ENCODE peak calls at places on chromosomes 1 and 21, in four cellular contexts. F is skeletal muscle cell, R is astrocyte of the spinal cord, J is choroid plexus epithelial cell. Y is an unnamed sample.

GRCh38 chr1:212671342-212672031 is 28.2 kb downstream of the BATF3 start:
- DNase-seq in F (peak), R (peak), J (peak), Y (peak)

GRCh38 chr1:65791860-65792670 is 630 bp upstream of the PDE4B start:
- DNase-seq in R (peak), F (no peak), J (peak), Y (peak)

GRCh38 chr1:148263906-148264255 is 111.8 kb upstream of the NBPF11 start:
- DNase-seq in F (no peak), R (no peak), J (no peak), Y (no peak)

GRCh38 chr1:184801503-184801902 is 46.8 kb upstream of the EDEM3 start:
- DNase-seq in F (peak), R (peak), J (peak), Y (no peak)

GRCh38 chr1:59415876-59416275 is 119.0 kb downstream of the FGGY start:
- DNase-seq in F (no peak), R (peak), J (no peak), Y (no peak)

GRCh38 chr1:226424228-226425003 is 16.5 kb upstream of the PARP1 start:
- DNase-seq in F (no peak), J (peak), R (peak), Y (no peak)

GRCh38 chr1:162251102-162251501 is 125.6 kb downstream of the SPATA46 start:
- DNase-seq in J (no peak), F (no peak), R (no peak), Y (no peak)

GRCh38 chr1:165434264-165434663 is 10.7 kb downstream of the RXRG start:
- DNase-seq in F (no peak), R (no peak), J (no peak), Y (no peak)

GRCh38 chr1:165444897-165445370 is at the start of gene RXRG:
- DNase-seq in F (no peak), R (peak), J (no peak), Y (peak)

GRCh38 chr1:54275349-54275748 is 75.4 kb downstream of the MRPL37 start:
- DNase-seq in R (peak), J (no peak), F (no peak), Y (no peak)

GRCh38 chr1:233289676-233290075 is 5.8 kb downstream of the PCNX2 start:
- DNase-seq in J (no peak), R (no peak), F (no peak), Y (no peak)

GRCh38 chr1:63547621-63548294 is 24.4 kb downstream of the EFCAB7 start:
- DNase-seq in J (peak), R (no peak), F (peak), Y (no peak)

GRCh38 chr1:40840526-40841323 is 21.4 kb downstream of the CITED4 start:
- DNase-seq in J (no peak), R (no peak), F (no peak), Y (no peak)

GRCh38 chr1:220874201-220874655 is 5.0 kb upstream of the HLX start:
- DNase-seq in J (peak), F (no peak), R (peak), Y (peak)

GRCh38 chr1:201125805-201126204 is 1.2 kb downstream of the ASCL5 start:
- DNase-seq in R (no peak), J (no peak), F (no peak), Y (no peak)

GRCh38 chr1:19432943-19433609 is 52.3 kb downstream of the CAPZB start:
- DNase-seq in F (peak), J (no peak), R (no peak), Y (no peak)

GRCh38 chr21:43206231-43207042 is 37.6 kb downstream of the CRYAA start:
- DNase-seq in F (no peak), J (no peak), R (no peak), Y (no peak)

GRCh38 chr1:64515427-64515826 is 45.5 kb downstream of the CACHD1 start:
- DNase-seq in R (peak), F (peak), J (peak), Y (no peak)

GRCh38 chr1:215273838-215274516 is 191.4 kb downstream of the KCNK2 start:
- DNase-seq in R (peak), F (peak), J (peak), Y (no peak)

GRCh38 chr1:85202092-85202863 is 1.5 kb upstream of the SYDE2 start:
- DNase-seq in F (no peak), R (peak), J (peak), Y (no peak)

GRCh38 chr1:154351363-154352068 is 26.2 kb downstream of the ATP8B2 start:
- DNase-seq in J (no peak), F (no peak), R (no peak), Y (no peak)

GRCh38 chr1:21633992-21634475 is 35.1 kb downstream of the RAP1GAP start:
- DNase-seq in R (no peak), F (no peak), J (no peak), Y (no peak)

GRCh38 chr1:167434306-167434705 is 84.0 kb downstream of the CD247 start:
- DNase-seq in J (no peak), F (no peak), R (no peak), Y (no peak)

GRCh38 chr1:59295603-59296002 is 1.3 kb upstream of the FGGY start:
- DNase-seq in F (no peak), R (no peak), J (no peak), Y (no peak)

GRCh38 chr1:233897325-233898162 is 6.9 kb upstream of the SLC35F3 start:
- DNase-seq in F (no peak), R (no peak), J (no peak), Y (no peak)

GRCh38 chr1:165162671-165163241 is 193.8 kb downstream of the LMX1A start:
- DNase-seq in J (peak), F (no peak), R (no peak), Y (peak)

DNA sequence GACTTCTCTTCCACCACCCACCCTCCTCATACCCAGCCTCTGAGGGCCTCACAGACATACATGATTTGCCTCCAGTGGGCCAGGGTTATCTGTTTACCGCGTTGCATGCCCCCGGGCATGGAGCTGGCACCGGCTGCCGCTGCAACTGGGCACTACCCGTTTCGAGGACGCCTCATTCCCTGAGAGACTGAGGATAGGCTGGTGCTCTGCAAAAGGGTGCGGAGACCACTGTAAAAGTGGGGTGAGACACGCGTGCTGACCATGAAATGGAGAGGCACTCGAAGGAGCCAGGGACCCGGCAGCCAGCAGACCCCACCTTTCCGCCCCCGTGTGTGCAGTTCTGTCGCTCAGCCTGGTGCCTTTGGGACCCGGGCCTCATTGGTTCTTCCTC is 20.6 kb downstream of the TP73 start:
- DNase-seq in R (no peak), J (no peak), F (no peak), Y (no peak)
- H3K4me3 ChIP-seq in R (no peak), J (no peak), F (no peak), Y (no peak)

DNA sequence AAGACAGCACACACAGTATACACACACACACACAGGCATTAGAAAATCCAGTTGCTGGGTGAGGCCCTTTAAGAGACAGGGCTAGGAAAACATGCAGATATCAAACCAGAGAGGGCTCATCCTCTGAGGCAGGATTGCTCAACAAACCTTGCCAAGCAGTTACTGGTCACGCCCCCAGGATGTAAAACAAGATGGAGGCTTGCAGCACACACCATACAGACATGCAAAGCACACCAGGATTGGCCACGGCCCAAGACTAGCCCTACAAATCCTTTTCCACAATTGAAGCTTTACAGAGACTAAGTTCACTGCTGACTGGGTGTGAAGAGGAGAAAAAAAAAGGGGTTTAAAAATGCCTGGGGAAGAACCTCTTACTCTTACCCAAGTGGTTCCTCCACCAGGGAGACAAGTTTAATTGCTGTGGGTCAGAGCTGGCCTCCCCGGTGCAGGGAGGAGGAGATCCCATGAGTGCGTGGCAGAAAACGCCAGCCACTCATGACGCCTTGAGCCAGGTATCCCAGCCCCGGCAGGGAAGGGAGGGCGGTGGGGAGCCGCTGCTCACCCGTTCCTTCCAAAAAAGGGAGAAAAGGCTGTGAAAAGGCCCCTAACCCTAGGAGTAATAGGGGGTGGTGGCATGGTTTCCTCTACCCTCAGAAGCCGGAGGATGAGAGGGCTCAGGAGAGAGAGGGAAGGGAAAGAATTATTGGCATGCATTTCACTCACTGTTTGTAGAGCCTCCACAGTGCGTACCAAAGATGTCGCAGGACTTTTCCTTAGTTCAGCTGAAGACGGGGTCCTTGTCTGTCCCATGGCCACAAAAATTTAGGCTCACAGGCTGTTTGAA is 594.6 kb upstream of the ZP4 start:
- DNase-seq in J (peak), R (peak), F (peak), Y (peak)
- H3K4me3 ChIP-seq in J (peak), R (peak), F (peak), Y (no peak)

GRCh38 chr1:6447818-6448748 is 17.9 kb downstream of the TNFRSF25 start:
- DNase-seq in R (no peak), J (no peak), F (no peak), Y (no peak)

GRCh38 chr1:6445062-6445763 is 20.6 kb downstream of the ESPN start:
- DNase-seq in F (no peak), R (no peak), J (peak), Y (peak)

GRCh38 chr1:6444377-6444776 is 19.8 kb downstream of the ESPN start:
- DNase-seq in J (no peak), F (no peak), R (no peak), Y (no peak)

GRCh38 chr1:6447016-6447817 is 18.8 kb downstream of the TNFRSF25 start:
- DNase-seq in J (no peak), F (no peak), R (no peak), Y (no peak)

DNA sequence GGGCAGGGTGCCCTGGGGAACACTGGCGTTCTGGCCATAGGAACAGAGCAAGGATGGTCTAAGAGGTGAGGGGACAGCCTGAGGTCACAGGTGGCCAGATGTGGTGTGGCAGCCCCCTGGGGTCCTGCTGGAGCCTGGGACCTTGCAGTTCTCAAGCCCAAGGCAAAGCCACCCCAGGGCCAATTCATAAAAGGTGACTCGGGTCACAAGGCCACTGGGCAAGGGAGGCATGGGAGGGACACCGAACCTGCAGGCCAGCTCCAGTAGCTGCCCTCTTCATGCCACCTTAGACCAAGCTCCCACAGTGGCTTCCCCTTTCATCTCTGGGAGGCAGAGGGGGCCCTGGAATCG is 19.3 kb downstream of the TNFRSF25 start:
- DNase-seq in J (no peak), F (no peak), R (no peak), Y (no peak)
- H3K4me3 ChIP-seq in J (no peak), F (no peak), R (no peak), Y (no peak)

GRCh38 chr1:93662481-93663190 is 19.0 kb downstream of the BCAR3 start:
- DNase-seq in F (no peak), J (peak), R (no peak), Y (no peak)
- H3K4me3 ChIP-seq in F (no peak), J (no peak), R (no peak), Y (no peak)

DNA sequence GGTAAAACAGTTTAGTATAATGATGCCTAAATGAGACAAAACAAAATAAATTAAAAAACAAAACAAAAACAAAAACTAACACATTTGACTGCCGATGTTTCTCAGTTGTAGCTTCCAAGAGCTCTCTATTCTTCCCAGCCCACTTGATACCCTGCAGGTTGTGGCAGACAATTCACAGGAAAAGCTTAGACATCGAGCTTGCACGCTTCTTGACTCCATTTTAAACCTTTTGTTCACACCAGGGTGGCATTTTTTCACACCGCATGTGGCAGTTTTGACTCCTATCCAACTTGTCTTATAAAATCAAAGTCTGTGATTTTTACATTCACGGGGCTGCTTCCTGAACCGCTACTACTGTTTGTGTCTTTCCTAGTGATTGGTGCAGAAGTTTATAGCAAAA is 575.9 kb downstream of the USP25 start:
- DNase-seq in J (peak), F (no peak), R (peak), Y (no peak)
- H3K4me3 ChIP-seq in J (peak), F (peak), R (peak), Y (no peak)

GRCh38 chr1:110440877-110441276 is 10.1 kb upstream of the PROK1 start:
- DNase-seq in J (peak), F (no peak), R (no peak), Y (no peak)
- H3K4me3 ChIP-seq in J (no peak), F (no peak), R (no peak), Y (no peak)

GRCh38 chr1:101308001-101308659 is 71.3 kb downstream of the S1PR1 start:
- DNase-seq in J (no peak), F (no peak), R (no peak), Y (no peak)

GRCh38 chr1:101311146-101311892 is 74.5 kb downstream of the S1PR1 start:
- DNase-seq in J (no peak), F (no peak), R (no peak), Y (no peak)

GRCh38 chr1:101310484-101310883 is 73.7 kb downstream of the S1PR1 start:
- DNase-seq in R (no peak), J (no peak), F (no peak), Y (no peak)

GRCh38 chr1:101309334-101310221 is 72.8 kb downstream of the S1PR1 start:
- DNase-seq in R (peak), J (peak), F (no peak), Y (peak)

GRCh38 chr1:101308935-101309333 is 72.1 kb downstream of the S1PR1 start:
- DNase-seq in F (no peak), J (no peak), R (no peak), Y (no peak)
- H3K4me3 ChIP-seq in F (no peak), J (no peak), R (no peak), Y (no peak)